ENCODE peak calls at places on chromosome 15, in six cellular contexts. One of them, this sample, is unnamed. For H3K4me1, the result is how much of the 10 kb centered on the place peaks cover.

GRCh38 chr15:64836023-64836536 is 5.6 kb upstream of the PLEKHO2 start:
- DNase-seq in mesendoderm: no peak
- DNase-seq in IMR-90: no peak
- DNase-seq in neuronal stem cell: no peak
- DNase-seq in H9: no peak
- DNase-seq in H1: no peak
- DNase-seq in this sample: no peak

GRCh38 chr15:80234883-80235282 is 17.1 kb downstream of the CTXND1 start:
- DNase-seq in mesendoderm: peak
- DNase-seq in IMR-90: peak
- DNase-seq in neuronal stem cell: no peak
- DNase-seq in H9: peak
- DNase-seq in H1: peak
- DNase-seq in this sample: peak

GRCh38 chr15:36484038-36484778 is 95.2 kb upstream of the CDIN1 start:
- DNase-seq in mesendoderm: no peak
- DNase-seq in IMR-90: peak
- DNase-seq in neuronal stem cell: no peak
- DNase-seq in H9: no peak
- DNase-seq in H1: no peak
- DNase-seq in this sample: no peak

GRCh38 chr15:69035205-69035917 is 20.9 kb downstream of the NOX5 start:
- DNase-seq in mesendoderm: peak
- DNase-seq in IMR-90: no peak
- DNase-seq in neuronal stem cell: no peak
- DNase-seq in H9: peak
- DNase-seq in H1: peak
- DNase-seq in this sample: no peak

GRCh38 chr15:55802600-55803376 is 59.8 kb upstream of the PRTG start:
- DNase-seq in mesendoderm: no peak
- DNase-seq in IMR-90: no peak
- DNase-seq in neuronal stem cell: no peak
- DNase-seq in H9: no peak
- DNase-seq in H1: no peak
- DNase-seq in this sample: no peak

GRCh38 chr15:26580943-26581342 is 191.9 kb downstream of the GABRB3 start:
- DNase-seq in mesendoderm: no peak
- DNase-seq in IMR-90: no peak
- DNase-seq in neuronal stem cell: no peak
- DNase-seq in H9: no peak
- DNase-seq in H1: no peak
- DNase-seq in this sample: no peak

GRCh38 chr15:86087808-86088207 is 8.1 kb downstream of the AGBL1 start:
- DNase-seq in mesendoderm: no peak
- DNase-seq in IMR-90: no peak
- DNase-seq in neuronal stem cell: no peak
- DNase-seq in H9: no peak
- DNase-seq in H1: no peak
- DNase-seq in this sample: no peak

GRCh38 chr15:41851167-41851523 is 12.5 kb downstream of the PLA2G4B start:
- DNase-seq in mesendoderm: no peak
- DNase-seq in IMR-90: no peak
- DNase-seq in neuronal stem cell: no peak
- DNase-seq in H9: no peak
- DNase-seq in H1: no peak
- DNase-seq in this sample: no peak

GRCh38 chr15:80367094-80367493 is 37.1 kb upstream of the ARNT2 start:
- DNase-seq in mesendoderm: peak
- DNase-seq in IMR-90: peak
- DNase-seq in neuronal stem cell: no peak
- DNase-seq in H9: peak
- DNase-seq in H1: peak
- DNase-seq in this sample: no peak

GRCh38 chr15:46865155-46865554 is 852.1 kb upstream of the SEMA6D start:
- DNase-seq in mesendoderm: no peak
- DNase-seq in IMR-90: no peak
- DNase-seq in neuronal stem cell: no peak
- DNase-seq in H9: no peak
- DNase-seq in H1: no peak
- DNase-seq in this sample: no peak

GRCh38 chr15:33215941-33216872 is 21.7 kb upstream of the FMN1 start:
- DNase-seq in mesendoderm: peak
- DNase-seq in IMR-90: peak
- DNase-seq in neuronal stem cell: no peak
- DNase-seq in H9: no peak
- DNase-seq in H1: no peak
- DNase-seq in this sample: peak

GRCh38 chr15:39426552-39427532 is 154.0 kb upstream of the THBS1 start:
- DNase-seq in mesendoderm: no peak
- DNase-seq in IMR-90: peak
- DNase-seq in neuronal stem cell: no peak
- DNase-seq in H9: no peak
- DNase-seq in H1: no peak
- DNase-seq in this sample: peak

GRCh38 chr15:74758736-74759135 is 10.1 kb downstream of the CYP1A2 start:
- DNase-seq in mesendoderm: no peak
- DNase-seq in IMR-90: no peak
- DNase-seq in neuronal stem cell: no peak
- DNase-seq in H9: no peak
- DNase-seq in H1: no peak
- DNase-seq in this sample: no peak

GRCh38 chr15:60576515-60576914 is 97.6 kb upstream of the ICE2 start:
- DNase-seq in mesendoderm: no peak
- DNase-seq in IMR-90: no peak
- DNase-seq in neuronal stem cell: no peak
- DNase-seq in H9: no peak
- DNase-seq in H1: no peak
- DNase-seq in this sample: no peak

GRCh38 chr15:39455502-39455991 is 125.3 kb upstream of the THBS1 start:
- DNase-seq in mesendoderm: no peak
- DNase-seq in IMR-90: peak
- DNase-seq in neuronal stem cell: no peak
- DNase-seq in H9: no peak
- DNase-seq in H1: no peak
- DNase-seq in this sample: peak

GRCh38 chr15:41955807-41956525 is 16.4 kb downstream of the EHD4 start:
- DNase-seq in mesendoderm: peak
- DNase-seq in IMR-90: no peak
- DNase-seq in neuronal stem cell: no peak
- DNase-seq in H9: peak
- DNase-seq in H1: no peak
- DNase-seq in this sample: no peak

GRCh38 chr15:38620851-38621594 is 56.4 kb upstream of the RASGRP1 start:
- DNase-seq in mesendoderm: no peak
- DNase-seq in IMR-90: no peak
- DNase-seq in neuronal stem cell: no peak
- DNase-seq in H9: no peak
- DNase-seq in H1: no peak
- DNase-seq in this sample: no peak

GRCh38 chr15:41921167-41921566 is 27.3 kb upstream of the SPTBN5 start:
- DNase-seq in mesendoderm: no peak
- DNase-seq in IMR-90: peak
- DNase-seq in neuronal stem cell: no peak
- DNase-seq in H9: no peak
- DNase-seq in H1: no peak
- DNase-seq in this sample: peak

GRCh38 chr15:98077186-98077585 is 116.7 kb downstream of the ARRDC4 start:
- DNase-seq in mesendoderm: no peak
- DNase-seq in IMR-90: no peak
- DNase-seq in neuronal stem cell: no peak
- DNase-seq in H9: no peak
- DNase-seq in H1: no peak
- DNase-seq in this sample: no peak

GRCh38 chr15:68209735-68210408 is 4.7 kb upstream of the CALML4 start:
- DNase-seq in mesendoderm: no peak
- DNase-seq in IMR-90: no peak
- DNase-seq in neuronal stem cell: no peak
- DNase-seq in H9: no peak
- DNase-seq in H1: no peak
- DNase-seq in this sample: no peak

GRCh38 chr15:45867281-45867680 is 232.5 kb downstream of the SQOR start:
- DNase-seq in mesendoderm: no peak
- DNase-seq in IMR-90: no peak
- DNase-seq in neuronal stem cell: no peak
- DNase-seq in H9: no peak
- DNase-seq in H1: no peak
- DNase-seq in this sample: no peak

GRCh38 chr15:65175511-65175910 is 9.6 kb downstream of the CLPX start:
- DNase-seq in mesendoderm: no peak
- DNase-seq in IMR-90: no peak
- DNase-seq in neuronal stem cell: no peak
- DNase-seq in H9: no peak
- DNase-seq in H1: no peak
- DNase-seq in this sample: no peak

GRCh38 chr15:28919679-28920655 is 34.2 kb downstream of the APBA2 start:
- DNase-seq in mesendoderm: no peak
- DNase-seq in IMR-90: no peak
- DNase-seq in neuronal stem cell: no peak
- DNase-seq in H9: no peak
- DNase-seq in H1: no peak
- DNase-seq in this sample: no peak
- H3K4me1 ChIP-seq in mesendoderm: under half
- H3K4me1 ChIP-seq in IMR-90: under half
- H3K4me1 ChIP-seq in neuronal stem cell: under half
- H3K4me1 ChIP-seq in H9: under half
- H3K4me1 ChIP-seq in H1: under half
- H3K4me1 ChIP-seq in this sample: under half

DNA sequence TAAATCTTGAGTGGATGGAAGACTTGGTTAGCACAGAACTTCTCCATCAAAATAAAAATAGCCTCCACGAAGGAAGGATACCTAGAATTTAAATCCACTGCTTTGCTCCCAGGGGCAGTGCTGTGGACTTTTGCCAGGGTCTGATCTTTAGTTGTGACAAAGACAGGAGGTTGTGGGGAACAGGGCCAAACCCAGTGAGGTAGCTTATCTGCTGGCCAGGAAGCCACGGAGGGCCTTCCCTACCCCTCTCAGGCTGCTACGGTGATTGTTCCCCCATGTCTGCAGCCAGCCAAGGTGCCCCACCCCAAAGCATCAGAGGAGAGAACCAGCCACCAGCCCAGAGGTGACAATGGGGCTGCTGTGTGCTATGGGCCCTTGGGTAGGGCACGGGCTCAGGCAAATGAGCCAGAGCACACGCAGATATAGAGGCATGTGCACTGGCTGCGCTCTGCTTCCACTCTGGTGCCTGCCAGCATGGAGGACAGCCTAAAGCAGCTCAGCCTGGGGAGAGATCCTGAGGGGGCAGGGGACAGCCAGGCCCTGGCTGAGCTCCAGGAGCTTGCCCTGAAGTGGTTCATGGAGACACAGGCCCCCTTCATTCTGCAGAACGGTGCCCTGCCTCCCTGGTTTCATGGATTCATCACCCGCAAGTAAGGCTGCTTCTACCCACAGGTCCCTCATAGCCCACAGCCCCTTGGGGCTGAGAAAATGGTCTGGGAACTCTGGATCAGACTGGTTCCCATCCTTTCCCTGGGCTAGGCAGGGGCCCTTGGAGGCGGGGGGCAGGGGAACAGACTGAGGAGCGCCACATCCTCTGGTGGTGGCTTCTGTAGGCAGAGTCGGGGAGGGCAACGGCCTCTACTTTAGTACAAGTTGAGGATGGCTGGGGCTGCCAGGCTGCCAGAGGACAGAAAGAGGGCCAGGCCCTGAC is at the start of gene SH2D7:
- DNase-seq in mesendoderm: no peak
- DNase-seq in IMR-90: no peak
- DNase-seq in neuronal stem cell: no peak
- DNase-seq in H9: no peak
- DNase-seq in H1: no peak
- DNase-seq in this sample: peak
- H3K23ac ChIP-seq in mesendoderm: no peak
- H3K23ac ChIP-seq in IMR-90: peak
- H3K23ac ChIP-seq in neuronal stem cell: peak
- H3K23ac ChIP-seq in H9: no peak
- H3K23ac ChIP-seq in H1: no peak
- H3K23ac ChIP-seq in this sample: no peak

GRCh38 chr15:27770086-27770607 is 329.0 kb downstream of the OCA2 start:
- DNase-seq in mesendoderm: no peak
- DNase-seq in IMR-90: no peak
- DNase-seq in neuronal stem cell: no peak
- DNase-seq in H9: no peak
- DNase-seq in H1: no peak
- DNase-seq in this sample: no peak

GRCh38 chr15:27770769-27771554 is 328.2 kb downstream of the OCA2 start:
- DNase-seq in mesendoderm: no peak
- DNase-seq in IMR-90: no peak
- DNase-seq in neuronal stem cell: no peak
- DNase-seq in H9: no peak
- DNase-seq in H1: no peak
- DNase-seq in this sample: no peak

GRCh38 chr15:27768731-27769510 is 330.2 kb downstream of the OCA2 start:
- DNase-seq in mesendoderm: no peak
- DNase-seq in IMR-90: no peak
- DNase-seq in neuronal stem cell: no peak
- DNase-seq in H9: no peak
- DNase-seq in H1: no peak
- DNase-seq in this sample: no peak

GRCh38 chr15:27767918-27768640 is 331.0 kb downstream of the OCA2 start:
- DNase-seq in mesendoderm: no peak
- DNase-seq in IMR-90: no peak
- DNase-seq in neuronal stem cell: no peak
- DNase-seq in H9: peak
- DNase-seq in H1: no peak
- DNase-seq in this sample: no peak

GRCh38 chr15:27769652-27770051 is 329.5 kb downstream of the OCA2 start:
- DNase-seq in mesendoderm: no peak
- DNase-seq in IMR-90: no peak
- DNase-seq in neuronal stem cell: no peak
- DNase-seq in H9: no peak
- DNase-seq in H1: no peak
- DNase-seq in this sample: no peak
- H2AK5ac ChIP-seq in mesendoderm: no peak
- H2AK5ac ChIP-seq in IMR-90: no peak
- H2AK5ac ChIP-seq in neuronal stem cell: no peak
- H2AK5ac ChIP-seq in H9: no peak
- H2AK5ac ChIP-seq in H1: no peak
- H2AK5ac ChIP-seq in this sample: no peak

GRCh38 chr15:66831289-66831688 is 129.3 kb downstream of the SMAD6 start:
- DNase-seq in mesendoderm: no peak
- DNase-seq in IMR-90: no peak
- DNase-seq in neuronal stem cell: no peak
- DNase-seq in H9: no peak
- DNase-seq in H1: no peak
- DNase-seq in this sample: no peak

GRCh38 chr15:66833803-66834202 is 131.8 kb downstream of the SMAD6 start:
- DNase-seq in mesendoderm: no peak
- DNase-seq in IMR-90: no peak
- DNase-seq in neuronal stem cell: no peak
- DNase-seq in H9: no peak
- DNase-seq in H1: no peak
- DNase-seq in this sample: no peak

GRCh38 chr15:66833372-66833771 is 131.3 kb downstream of the SMAD6 start:
- DNase-seq in mesendoderm: peak
- DNase-seq in IMR-90: no peak
- DNase-seq in neuronal stem cell: no peak
- DNase-seq in H9: no peak
- DNase-seq in H1: no peak
- DNase-seq in this sample: no peak

GRCh38 chr15:66831801-66832390 is 129.9 kb downstream of the SMAD6 start:
- DNase-seq in mesendoderm: no peak
- DNase-seq in IMR-90: no peak
- DNase-seq in neuronal stem cell: no peak
- DNase-seq in H9: no peak
- DNase-seq in H1: no peak
- DNase-seq in this sample: no peak

GRCh38 chr15:66832679-66833078 is 130.6 kb downstream of the SMAD6 start:
- DNase-seq in mesendoderm: no peak
- DNase-seq in IMR-90: peak
- DNase-seq in neuronal stem cell: no peak
- DNase-seq in H9: no peak
- DNase-seq in H1: no peak
- DNase-seq in this sample: peak
- H3K4me1 ChIP-seq in mesendoderm: under half
- H3K4me1 ChIP-seq in IMR-90: under half
- H3K4me1 ChIP-seq in neuronal stem cell: under half
- H3K4me1 ChIP-seq in H9: under half
- H3K4me1 ChIP-seq in H1: under half
- H3K4me1 ChIP-seq in this sample: under half

This sample was measured in mesenchymal stem cell.